ENCODE peak calls at places on chromosomes 16 and 17, in six cellular contexts. M is mesendoderm, U is IMR-90, R is mesenchymal stem cell, W is H1, H is trophoblast cell. B is an unnamed sample.

GRCh38 chr16:87457724-87458423 is 35.0 kb downstream of the ZCCHC14 start:
- DNase-seq in U (peak; percentile 99), W (peak; percentile 39), R (peak; percentile 96), M (peak; percentile 85), H (peak; percentile 58), B (no peak)

GRCh38 chr16:23833960-23834685 is 1.7 kb upstream of the PRKCB start:
- DNase-seq in H (no peak), W (no peak), R (no peak), U (no peak), M (no peak), B (no peak)

GRCh38 chr17:4610656-4611055 is 26.3 kb downstream of the SMTNL2 start:
- DNase-seq in R (no peak), M (no peak), U (no peak), H (no peak), W (no peak), B (no peak)

GRCh38 chr17:76171701-76172100 is 30.7 kb upstream of the FOXJ1 start:
- DNase-seq in H (no peak), R (no peak), W (no peak), U (no peak), M (no peak), B (no peak)

GRCh38 chr16:25109643-25110042 is 1.9 kb upstream of the LCMT1 start:
- DNase-seq in W (no peak), R (peak; percentile 96), H (peak; percentile 60), U (peak; percentile 98), M (no peak), B (no peak)

GRCh38 chr16:55735120-55735781 is 79.5 kb downstream of the SLC6A2 start:
- DNase-seq in H (peak; percentile 50), U (no peak), M (peak; percentile 40), R (no peak), W (no peak), B (no peak)

GRCh38 chr16:47016700-47017133 is 43.2 kb upstream of the DNAJA2 start:
- DNase-seq in M (no peak), W (no peak), H (no peak), U (no peak), R (no peak), B (no peak)

GRCh38 chr17:72974605-72975232 is 117.8 kb downstream of the SLC39A11 start:
- DNase-seq in H (no peak), M (no peak), W (no peak), U (peak; percentile 83), R (peak; percentile 45), B (no peak)

GRCh38 chr16:3152273-3153076 is 17.6 kb downstream of the ZNF213 start:
- DNase-seq in W (peak; percentile 88), U (peak; percentile 90), R (peak; percentile 92), M (peak; percentile 97), H (peak; percentile 89), B (peak; percentile 96)

GRCh38 chr16:47523342-47524006 is 62.3 kb downstream of the PHKB start:
- DNase-seq in R (no peak), U (no peak), M (peak; percentile 16), H (no peak), W (no peak), B (no peak)

GRCh38 chr16:10949424-10949970 is 5.1 kb downstream of the CLEC16A start:
- DNase-seq in U (no peak), W (peak; percentile 46), M (peak; percentile 97), H (no peak), R (no peak), B (no peak)

GRCh38 chr17:56819431-56820145 is 14.1 kb downstream of the C17orf67 start:
- DNase-seq in M (peak; percentile 88), H (peak; percentile 62), W (peak; percentile 62), U (peak; percentile 67), R (peak; percentile 77), B (peak; percentile 63)

GRCh38 chr17:72506773-72507172 is 386.0 kb downstream of the SOX9 start:
- DNase-seq in H (no peak), M (no peak), U (no peak), R (no peak), W (no peak), B (no peak)

GRCh38 chr16:48231675-48232214 is 12.4 kb upstream of the LONP2 start:
- DNase-seq in U (peak; percentile 49), W (peak; percentile 29), R (peak; percentile 46), M (peak; percentile 55), H (no peak), B (peak; percentile 17)

GRCh38 chr16:88088161-88088581 is 136.9 kb downstream of the BANP start:
- DNase-seq in W (no peak), H (no peak), M (no peak), R (no peak), U (peak; percentile 42), B (no peak)

GRCh38 chr16:57534881-57535658 is 1.3 kb downstream of the CCDC102A start:
- DNase-seq in W (no peak), M (no peak), U (no peak), H (no peak), R (no peak), B (no peak)

GRCh38 chr17:19470529-19471261 is 59.7 kb downstream of the RNF112 start:
- DNase-seq in H (no peak), W (no peak), R (no peak), M (no peak), U (peak; percentile 56), B (no peak)

GRCh38 chr16:51326131-51326856 is 175.2 kb upstream of the SALL1 start:
- DNase-seq in W (no peak), H (no peak), M (peak; percentile 60), U (peak; percentile 87), R (peak; percentile 87), B (no peak)

GRCh38 chr17:73782641-73783381 is 138.6 kb upstream of the SDK2 start:
- DNase-seq in W (no peak), H (no peak), U (no peak), M (peak; percentile 74), R (no peak), B (no peak)

GRCh38 chr16:21218135-21218534 is 6.8 kb upstream of the ZP2 start:
- DNase-seq in U (no peak), M (no peak), R (no peak), W (no peak), H (no peak), B (no peak)

GRCh38 chr16:21611546-21612384 is 12.4 kb downstream of the METTL9 start:
- DNase-seq in R (peak; percentile 41), U (no peak), M (no peak), H (no peak), W (no peak), B (no peak)

GRCh38 chr17:77478281-77478680 is 337.5 kb downstream of the SEC14L1 start:
- DNase-seq in U (no peak), W (no peak), M (no peak), H (peak; percentile 90), R (no peak), B (no peak)

GRCh38 chr17:77476498-77476897 is 335.7 kb downstream of the SEC14L1 start:
- DNase-seq in W (no peak), R (no peak), M (no peak), H (no peak), U (no peak), B (no peak)

GRCh38 chr17:77478899-77479298 is 338.1 kb downstream of the SEC14L1 start:
- DNase-seq in M (no peak), R (peak; percentile 54), H (no peak), W (no peak), U (no peak), B (no peak)

GRCh38 chr17:77476006-77476405 is 335.2 kb downstream of the SEC14L1 start:
- DNase-seq in M (no peak), H (no peak), W (no peak), R (no peak), U (no peak), B (no peak)

GRCh38 chr17:77476920-77477805 is 336.4 kb downstream of the SEC14L1 start:
- DNase-seq in M (peak; percentile 59), H (peak; percentile 97), R (peak; percentile 98), U (peak; percentile 98), W (no peak), B (no peak)
- H3K4me3 ChIP-seq in M (no peak overlapping the region), H (no peak overlapping the region), R (no peak overlapping the region), U (no peak overlapping the region), W (no peak overlapping the region), B (no peak overlapping the region)

GRCh38 chr17:39927928-39928867 is 666 bp downstream of the LRRC3C start:
- DNase-seq in M (peak; percentile 80), U (no peak), R (peak; percentile 37), W (no peak), H (peak; percentile 27), B (no peak)
- H2BK5ac ChIP-seq in M (no peak overlapping the region), U (peak overlapping the region; percentile 99), R (peak overlapping the region; percentile 20), W (no peak overlapping the region), H (no peak overlapping the region), B (no peak overlapping the region)

DNA sequence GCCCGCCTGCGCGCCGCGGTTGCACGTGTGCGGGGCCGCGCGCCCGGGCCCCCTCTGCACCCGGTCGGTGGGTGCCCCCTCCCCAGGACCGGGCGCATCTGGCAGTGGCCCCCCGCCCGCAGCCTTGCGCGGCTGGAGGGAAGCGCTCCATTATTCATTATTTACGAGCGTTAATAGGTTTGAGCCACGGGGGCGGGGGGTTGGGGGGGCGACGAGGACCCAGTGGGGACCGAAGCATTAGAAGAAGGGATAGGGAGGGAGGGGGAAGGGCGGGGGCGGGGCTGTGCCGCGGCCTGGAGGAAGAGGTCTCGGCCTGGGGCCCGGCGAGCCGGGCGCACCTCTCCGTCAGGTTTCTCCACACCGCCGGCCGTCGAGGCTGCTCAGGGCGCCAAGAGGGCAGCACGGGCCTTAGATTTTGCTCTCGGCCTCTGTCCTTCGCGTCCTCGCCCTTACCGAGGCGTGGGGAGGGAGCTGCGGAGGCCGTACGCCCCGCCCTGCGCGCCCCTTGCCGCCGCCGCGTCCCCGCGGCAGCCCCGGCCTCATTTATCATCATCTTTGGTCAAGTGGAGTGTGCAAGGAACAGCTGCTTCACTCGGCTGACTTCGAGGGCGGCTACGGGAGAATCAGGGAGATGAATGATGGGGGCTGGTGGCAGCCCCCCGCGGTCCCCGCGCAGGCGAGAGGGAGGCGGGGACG is 54.2 kb downstream of the SREBF1 start:
- DNase-seq in H (no peak), M (peak; percentile 64), U (no peak), R (peak; percentile 29), W (no peak), B (peak; percentile 57)
- H3K4me3 ChIP-seq in H (peak overlapping the region; percentile 74), M (peak overlapping the region; percentile 64), U (no peak overlapping the region), R (peak overlapping the region; percentile 41), W (peak overlapping the region; percentile 58), B (peak overlapping the region; percentile 85)

GRCh38 chr17:80296221-80296620 is 35.6 kb downstream of the RNF213 start:
- DNase-seq in M (no peak), W (no peak), H (no peak), U (no peak), R (no peak), B (no peak)
- H2BK5ac ChIP-seq in M (no peak overlapping the region), W (no peak overlapping the region), H (no peak overlapping the region), U (no peak overlapping the region), R (no peak overlapping the region), B (no peak overlapping the region)

B was measured in neuronal stem cell.